ENCODE peak calls at places on chromosomes 1 and 21, in six cellular contexts. N, D, X, A, E and W are unnamed samples. For H3K4me1, the result is how much of the 10 kb centered on the place peaks cover.

GRCh38 chr1:44811234-44811633 is 2.9 kb downstream of the BTBD19 start:
- DNase-seq in N (no peak), D (no peak), X (no peak), A (no peak), E (no peak), W (no peak)

GRCh38 chr21:38433516-38433915 is 64.8 kb downstream of the ERG start:
- DNase-seq in N (no peak), D (no peak), X (no peak), A (no peak), E (no peak), W (no peak)

GRCh38 chr1:68954841-68955240 is 458.0 kb upstream of the DEPDC1 start:
- DNase-seq in N (no peak), D (no peak), X (no peak), A (no peak), E (no peak), W (no peak)

GRCh38 chr1:211831558-211832323 is 1.2 kb upstream of the LPGAT1 start:
- DNase-seq in N (no peak), D (no peak), X (no peak), A (no peak), E (no peak), W (no peak)

GRCh38 chr1:224106568-224107281 is 7.2 kb upstream of the FBXO28 start:
- DNase-seq in N (no peak), D (no peak), X (peak), A (peak), E (peak), W (peak)

GRCh38 chr1:62436039-62436465 is 797 bp upstream of the USP1 start:
- DNase-seq in N (no peak), D (no peak), X (no peak), A (no peak), E (peak), W (no peak)

GRCh38 chr1:113456967-113457366 is 66.7 kb downstream of the MAGI3 start:
- DNase-seq in N (no peak), D (no peak), X (peak), A (peak), E (no peak), W (no peak)

GRCh38 chr1:203969846-203970245 is 103.1 kb upstream of the SOX13 start:
- DNase-seq in N (no peak), D (no peak), X (no peak), A (no peak), E (no peak), W (no peak)

GRCh38 chr21:44870748-44871495 is 2.6 kb downstream of the PTTG1IP start:
- DNase-seq in N (no peak), D (no peak), X (peak), A (peak), E (no peak), W (no peak)

GRCh38 chr1:223312705-223313414 is 51.1 kb downstream of the SUSD4 start:
- DNase-seq in N (no peak), D (no peak), X (no peak), A (no peak), E (no peak), W (no peak)

GRCh38 chr1:114118351-114118990 is 35.2 kb downstream of the SYT6 start:
- DNase-seq in N (no peak), D (no peak), X (no peak), A (no peak), E (peak), W (peak)

GRCh38 chr1:60448866-60449265 is 375.3 kb upstream of the C1orf87 start:
- DNase-seq in N (no peak), D (no peak), X (no peak), A (no peak), E (no peak), W (no peak)

GRCh38 chr1:212749924-212750535 is 41.5 kb downstream of the NSL1 start:
- DNase-seq in N (peak), D (peak), X (peak), A (peak), E (no peak), W (peak)

GRCh38 chr1:87052986-87053385 is 138.6 kb downstream of the HS2ST1 start:
- DNase-seq in N (no peak), D (no peak), X (no peak), A (no peak), E (no peak), W (no peak)

GRCh38 chr1:57015071-57015470 is 49.3 kb upstream of the C8B start:
- DNase-seq in N (no peak), D (no peak), X (no peak), A (no peak), E (no peak), W (no peak)

GRCh38 chr1:99573431-99574217 is 72.3 kb upstream of the PALMD start:
- DNase-seq in N (no peak), D (no peak), X (no peak), A (no peak), E (no peak), W (no peak)

GRCh38 chr1:18182518-18183160 is 75.0 kb downstream of the IGSF21 start:
- DNase-seq in N (no peak), D (no peak), X (no peak), A (no peak), E (no peak), W (no peak)

GRCh38 chr1:184838374-184838995 is 83.8 kb upstream of the EDEM3 start:
- DNase-seq in N (no peak), D (no peak), X (no peak), A (no peak), E (no peak), W (no peak)

GRCh38 chr1:9537863-9538668 is 1.2 kb upstream of the SLC25A33 start:
- DNase-seq in N (no peak), D (no peak), X (no peak), A (peak), E (no peak), W (no peak)

GRCh38 chr1:19903621-19904020 is 19.8 kb downstream of the PLA2G2E start:
- DNase-seq in N (no peak), D (no peak), X (peak), A (no peak), E (no peak), W (no peak)

GRCh38 chr1:8818325-8818775 is 910 bp upstream of the RERE start:
- DNase-seq in N (no peak), D (no peak), X (peak), A (no peak), E (no peak), W (no peak)

GRCh38 chr1:94553323-94553730 is 11.8 kb upstream of the F3 start:
- DNase-seq in N (no peak), D (no peak), X (no peak), A (peak), E (no peak), W (no peak)

GRCh38 chr1:30694248-30695175 is 28.9 kb downstream of the MATN1 start:
- DNase-seq in N (no peak), D (no peak), X (no peak), A (no peak), E (no peak), W (no peak)

GRCh38 chr21:38802050-38803026 is 3.4 kb upstream of the ETS2 start:
- DNase-seq in N (no peak), D (no peak), X (no peak), A (peak), E (no peak), W (no peak)

GRCh38 chr1:32962248-32962896 is 2.2 kb downstream of the RNF19B start:
- DNase-seq in N (no peak), D (peak), X (no peak), A (no peak), E (no peak), W (no peak)

GRCh38 chr1:65112811-65113210 is 35.2 kb upstream of the AK4 start:
- DNase-seq in N (no peak), D (no peak), X (no peak), A (no peak), E (no peak), W (no peak)

GRCh38 chr1:55747285-55747890 is 532.2 kb upstream of the USP24 start:
- DNase-seq in N (no peak), D (no peak), X (no peak), A (no peak), E (no peak), W (no peak)

GRCh38 chr1:175218786-175219447 is 26.3 kb upstream of the KIAA0040 start:
- DNase-seq in N (no peak), D (no peak), X (peak), A (no peak), E (no peak), W (no peak)

GRCh38 chr1:235736263-235736662 is 86.7 kb upstream of the GNG4 start:
- DNase-seq in N (no peak), D (no peak), X (no peak), A (no peak), E (no peak), W (no peak)

DNA sequence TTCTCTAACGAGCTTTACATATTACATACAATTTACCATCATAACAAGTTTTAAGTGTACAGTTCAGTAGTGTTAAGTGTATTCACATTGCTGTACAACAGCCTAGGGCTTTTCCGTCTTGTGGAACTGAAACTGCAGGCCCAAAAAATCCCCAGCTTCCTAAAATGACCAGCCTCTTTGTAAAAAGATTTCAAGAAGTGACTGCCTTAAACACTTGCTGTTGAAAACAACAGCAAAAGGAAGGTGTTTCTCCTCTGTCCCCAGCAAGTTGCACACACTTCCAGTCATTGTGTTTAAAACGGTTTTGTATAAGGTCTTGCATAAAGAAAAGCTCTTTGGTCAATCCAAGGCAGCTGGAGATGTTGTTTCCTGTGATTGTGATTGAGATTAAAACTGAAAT is 16.0 kb upstream of the GBP1 start:
- DNase-seq in N (no peak), D (no peak), X (no peak), A (no peak), E (no peak), W (no peak)
- H3K4me1 ChIP-seq in N (under half), D (under half), X (under half), A (under half), E (under half), W (under half)

GRCh38 chr21:46188226-46189212 is 4.3 kb upstream of the SPATC1L start:
- DNase-seq in N (peak), D (no peak), X (peak), A (peak), E (no peak), W (peak)

GRCh38 chr21:46189213-46189958 is 5.1 kb upstream of the SPATC1L start:
- DNase-seq in N (peak), D (no peak), X (no peak), A (no peak), E (no peak), W (no peak)

GRCh38 chr21:46191257-46191685 is 7.0 kb upstream of the SPATC1L start:
- DNase-seq in N (peak), D (no peak), X (no peak), A (no peak), E (no peak), W (no peak)

GRCh38 chr21:46190491-46191131 is 6.4 kb upstream of the SPATC1L start:
- DNase-seq in N (no peak), D (no peak), X (no peak), A (no peak), E (no peak), W (no peak)

DNA sequence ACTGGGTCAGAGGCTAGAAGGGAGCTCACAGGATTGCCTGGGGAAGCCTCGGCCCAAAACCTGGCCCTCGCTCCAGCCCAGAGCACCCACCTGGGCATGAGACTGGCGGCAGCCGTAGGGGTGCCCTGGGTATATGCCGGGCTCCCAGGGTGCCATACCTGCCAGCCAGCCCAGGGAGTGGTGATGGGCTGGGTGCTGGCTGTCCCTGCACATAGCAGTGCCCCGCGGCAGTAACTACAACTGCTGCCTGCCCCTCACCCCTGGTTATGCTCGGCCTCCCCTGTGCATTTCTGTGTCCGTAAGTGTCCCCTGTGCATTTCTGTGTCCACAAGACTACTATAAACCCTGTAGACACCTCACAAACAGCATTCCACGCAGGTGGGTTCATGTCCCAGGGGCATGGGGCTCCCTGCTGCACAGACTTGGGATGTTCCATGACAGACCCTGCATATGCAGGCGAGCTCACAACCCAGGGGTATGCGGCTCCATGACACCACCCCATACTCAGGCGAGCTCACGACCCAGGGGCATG is 5.8 kb upstream of the SPATC1L start:
- DNase-seq in N (no peak), D (no peak), X (no peak), A (no peak), E (no peak), W (no peak)
- TF ChIP-seq ZNF274 in N (no peak), D (no peak), X (no peak), A (no peak), E (no peak), W (no peak)

DNA sequence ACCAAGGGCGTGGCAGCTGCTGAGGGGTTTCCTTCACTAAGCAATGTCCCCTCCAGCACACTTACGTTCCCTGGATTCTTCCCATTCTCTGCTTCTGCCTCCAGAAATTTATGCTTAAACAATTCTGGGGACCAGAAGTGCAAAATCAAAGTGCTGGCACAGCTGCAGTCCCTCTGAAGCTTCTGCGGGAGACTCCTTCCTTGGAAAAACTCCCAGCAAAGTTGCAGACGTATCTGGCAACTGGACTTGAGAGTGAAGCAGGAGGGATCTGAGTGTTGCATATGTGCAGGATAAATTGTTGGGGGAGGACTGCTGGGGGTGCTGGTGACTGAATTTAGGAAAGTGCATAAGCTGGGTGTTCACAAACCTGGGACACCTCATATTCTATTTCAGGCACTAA is 402.9 kb downstream of the PCP4 start:
- DNase-seq in N (no peak), D (no peak), X (no peak), A (no peak), E (no peak), W (no peak)
- TF ChIP-seq YY1 in N (no peak), D (no peak), X (no peak), A (no peak), E (no peak), W (no peak)

DNA sequence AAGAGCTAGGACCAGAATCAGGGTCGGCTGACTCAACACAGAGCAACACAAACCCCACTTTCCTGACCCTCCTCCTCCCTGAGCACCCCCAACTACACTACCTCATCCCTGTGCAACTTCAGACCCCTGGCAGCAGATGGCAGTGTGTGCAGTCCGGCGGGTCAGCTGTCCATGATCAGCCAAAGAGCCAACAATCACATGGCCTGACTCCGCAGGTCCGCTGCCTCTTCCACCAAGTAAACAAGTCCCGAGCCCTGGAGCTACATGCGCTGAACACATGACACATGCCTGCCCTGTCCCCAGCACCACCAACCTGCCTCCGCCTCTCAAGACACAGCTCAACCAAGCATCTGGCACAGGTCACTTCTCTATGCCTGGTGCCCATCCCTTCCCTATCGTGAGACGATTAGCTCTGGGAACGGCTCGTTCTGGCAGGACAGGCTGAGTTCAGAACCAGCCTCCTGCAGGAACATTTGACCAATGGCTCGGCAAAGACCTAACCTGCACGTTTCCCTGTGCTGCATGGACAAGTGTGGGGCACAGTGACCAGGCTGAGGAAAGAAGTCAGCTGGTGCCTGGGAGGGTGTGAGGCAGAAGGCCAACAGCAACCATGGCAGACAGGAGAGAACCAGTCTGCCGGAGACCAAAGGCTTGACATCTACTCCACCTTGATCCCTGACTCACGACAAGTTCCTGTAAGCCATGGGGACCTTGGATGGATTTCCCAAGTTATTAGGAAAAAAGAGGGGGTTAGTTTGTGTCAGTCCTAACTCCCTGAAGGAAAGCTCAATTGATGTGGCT is 60.3 kb downstream of the CD46 start:
- DNase-seq in N (peak), D (no peak), X (no peak), A (peak), E (peak), W (peak)
- H3K4me1 ChIP-seq in N (under half), D (under half), X (under half), A (under half), E (under half), W (under half)

DNA sequence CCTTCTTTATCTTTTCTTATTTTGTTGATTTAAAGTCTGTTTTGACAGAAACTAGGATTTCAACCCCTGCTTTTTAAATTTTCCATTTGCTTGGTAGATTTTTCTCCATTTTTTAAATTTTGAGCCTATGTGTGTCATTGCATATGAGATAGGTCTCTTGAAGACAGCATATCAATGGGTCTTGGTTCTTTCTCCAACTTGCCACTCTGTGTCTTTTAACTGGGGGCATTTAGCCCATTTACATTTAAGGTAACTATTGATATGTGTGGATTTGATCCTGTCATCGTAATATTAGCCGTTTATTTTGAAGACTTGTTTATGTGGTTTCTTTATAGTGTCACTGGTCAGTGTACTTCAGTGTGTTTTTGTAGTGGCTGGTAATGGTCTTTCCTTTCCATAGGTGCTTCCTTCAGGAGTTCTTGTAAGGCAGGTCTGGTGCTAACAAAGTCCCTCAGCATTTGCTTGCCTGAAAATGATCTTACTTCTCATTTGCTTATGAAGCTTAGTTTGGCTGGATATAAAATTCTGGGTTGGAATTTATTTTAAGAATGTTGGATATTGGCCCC is 223.9 kb downstream of the USP25 start:
- DNase-seq in N (no peak), D (no peak), X (no peak), A (no peak), E (no peak), W (no peak)
- TF ChIP-seq ZNF274 in N (no peak), D (no peak), X (no peak), A (no peak), E (no peak), W (no peak)

GRCh38 chr1:2300851-2301606 is 72.9 kb downstream of the SKI start:
- DNase-seq in N (no peak), D (peak), X (no peak), A (no peak), E (no peak), W (no peak)

GRCh38 chr1:2302292-2302925 is 74.3 kb downstream of the SKI start:
- DNase-seq in N (no peak), D (no peak), X (no peak), A (no peak), E (no peak), W (no peak)

GRCh38 chr1:2298685-2299673 is 70.9 kb downstream of the SKI start:
- DNase-seq in N (no peak), D (no peak), X (no peak), A (no peak), E (no peak), W (no peak)

GRCh38 chr1:2301607-2302291 is 73.6 kb downstream of the SKI start:
- DNase-seq in N (no peak), D (no peak), X (no peak), A (no peak), E (no peak), W (no peak)

DNA sequence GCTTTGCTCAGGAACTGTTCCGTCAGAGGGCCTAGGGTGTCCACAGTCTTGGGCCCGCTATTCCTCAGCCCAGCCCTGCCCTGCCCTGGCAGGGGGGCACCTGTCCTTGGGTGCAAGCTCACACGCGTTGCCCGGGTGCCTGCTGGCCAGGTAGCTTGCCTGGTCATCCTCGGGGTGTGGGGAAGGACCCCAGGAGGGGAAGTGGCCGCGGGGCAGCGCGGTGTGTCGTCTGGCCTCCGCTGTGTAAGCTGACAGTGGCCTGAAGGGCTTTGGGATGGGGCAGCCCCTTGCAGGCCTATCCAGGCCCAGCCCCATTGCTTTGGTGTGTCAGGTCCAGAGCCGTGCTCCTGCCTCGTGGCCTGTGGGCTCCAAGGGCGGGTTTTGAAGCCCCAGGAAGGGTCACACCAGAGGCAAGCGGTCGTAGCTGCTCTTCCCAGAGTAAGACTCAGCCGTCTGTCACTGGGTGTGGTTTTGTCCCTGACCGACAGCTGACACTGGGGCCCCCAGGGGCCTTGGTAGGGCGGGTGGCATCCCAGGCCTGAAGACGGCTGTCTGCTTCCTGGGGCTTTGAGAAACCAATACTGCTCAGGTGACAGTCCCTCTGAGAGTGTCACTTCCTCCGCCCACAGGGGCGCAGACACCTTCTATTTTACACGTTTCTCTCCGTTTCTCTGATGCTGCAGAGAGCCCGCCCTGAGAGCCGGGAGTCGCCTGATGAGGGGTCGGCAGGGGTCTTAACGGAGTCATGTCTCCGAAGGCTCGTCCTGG is 72.1 kb downstream of the SKI start:
- DNase-seq in N (no peak), D (peak), X (no peak), A (no peak), E (no peak), W (no peak)
- TF ChIP-seq YY1 in N (no peak), D (no peak), X (no peak), A (no peak), E (no peak), W (no peak)

GRCh38 chr1:199042193-199042592 is 403.4 kb downstream of the PTPRC start:
- DNase-seq in N (no peak), D (no peak), X (no peak), A (no peak), E (no peak), W (no peak)
- H3K4me1 ChIP-seq in N (under half), D (under half), X (under half), A (under half), E (under half), W (under half)